ENCODE peak calls at places on chromosome 1, in five cellular contexts. U is PC-3; M is CD8-positive, alpha-beta T cell; L is colonic mucosa; Y is suprapubic skin. W is an unnamed sample.

GRCh38 chr1:25774921-25775774 is 24.8 kb upstream of the SELENON start:
- DNase-seq in U (no peak), Y (no peak), L (no peak), M (peak; percentile 96), W (no peak)

GRCh38 chr1:110136911-110137310 is 13.4 kb upstream of the SLC6A17 start:
- DNase-seq in L (no peak), Y (no peak), U (no peak), M (peak; percentile 50), W (no peak)

GRCh38 chr1:39205102-39205780 is 746 bp downstream of the MACF1 start:
- DNase-seq in U (peak; percentile 35), Y (no peak), L (peak; percentile 43), M (peak; percentile 56), W (no peak)

GRCh38 chr1:109298666-109299086 is 8.1 kb downstream of the MYBPHL start:
- DNase-seq in M (no peak), U (peak; percentile 11), Y (no peak), L (no peak), W (no peak)

GRCh38 chr1:182939413-182939812 is 13.6 kb downstream of the SHCBP1L start:
- DNase-seq in U (no peak), M (no peak), L (no peak), Y (no peak), W (no peak)

GRCh38 chr1:221865808-221866207 is 123.9 kb upstream of the DUSP10 start:
- DNase-seq in U (peak; percentile 16), M (no peak), L (no peak), Y (no peak), W (no peak)

GRCh38 chr1:220485131-220485530 is 42.8 kb upstream of the MARK1 start:
- DNase-seq in Y (no peak), M (no peak), L (no peak), U (peak; percentile 24), W (no peak)

GRCh38 chr1:38608202-38608864 is 251.2 kb downstream of the RRAGC start:
- DNase-seq in Y (no peak), U (no peak), L (no peak), M (no peak), W (no peak)

GRCh38 chr1:101366513-101367215 is 129.8 kb downstream of the S1PR1 start:
- DNase-seq in Y (no peak), L (no peak), U (peak; percentile 37), M (no peak), W (no peak)

GRCh38 chr1:174068000-174068399 is 45.8 kb upstream of the RC3H1 start:
- DNase-seq in L (no peak), U (peak; percentile 44), Y (no peak), M (no peak), W (no peak)

GRCh38 chr1:77281491-77282186 is at the start of gene AK5:
- DNase-seq in L (peak; percentile 19), M (peak; percentile 35), Y (peak; percentile 55), U (peak; percentile 46), W (no peak)

GRCh38 chr1:209768354-209768774 is 12.5 kb downstream of the TRAF3IP3 start:
- DNase-seq in U (no peak), M (peak; percentile 83), L (peak; percentile 37), Y (no peak), W (no peak)

GRCh38 chr1:5108740-5109139 is 454.3 kb downstream of the AJAP1 start:
- DNase-seq in M (no peak), Y (no peak), L (no peak), U (no peak), W (no peak)

GRCh38 chr1:1440941-1441888 is 5.7 kb downstream of the VWA1 start:
- DNase-seq in M (peak; percentile 56), U (peak; percentile 70), Y (no peak), L (no peak), W (no peak)

GRCh38 chr1:186802388-186802787 is 26.4 kb upstream of the PLA2G4A start:
- DNase-seq in Y (no peak), M (no peak), L (no peak), U (no peak), W (no peak)

GRCh38 chr1:55129194-55129728 is 85.9 kb downstream of the USP24 start:
- DNase-seq in L (no peak), U (peak; percentile 10), M (no peak), Y (no peak), W (no peak)

GRCh38 chr1:220410681-220411080 is 117.3 kb upstream of the MARK1 start:
- DNase-seq in Y (no peak), M (no peak), U (peak; percentile 36), L (no peak), W (no peak)

GRCh38 chr1:115069186-115069585 is 20.1 kb downstream of the TSPAN2 start:
- DNase-seq in U (peak; percentile 73), Y (no peak), L (no peak), M (no peak), W (no peak)

GRCh38 chr1:110155878-110156522 is 5.7 kb downstream of the SLC6A17 start:
- DNase-seq in U (peak; percentile 62), L (peak; percentile 42), M (peak; percentile 41), Y (no peak), W (no peak)

GRCh38 chr1:18234790-18235242 is 127.2 kb downstream of the IGSF21 start:
- DNase-seq in Y (no peak), U (peak; percentile 64), M (no peak), L (peak; percentile 58), W (no peak)

GRCh38 chr1:210758761-210759160 is 375.2 kb downstream of the KCNH1 start:
- DNase-seq in L (no peak), U (no peak), Y (no peak), M (no peak), W (no peak)

GRCh38 chr1:13540871-13541270 is 27.1 kb upstream of the LRRC38 start:
- DNase-seq in Y (no peak), M (no peak), L (no peak), U (no peak), W (no peak)

GRCh38 chr1:147605591-147605990 is 64.3 kb downstream of the BCL9 start:
- DNase-seq in M (no peak), L (no peak), U (no peak), Y (no peak), W (no peak)

GRCh38 chr1:200226969-200227303 is 182.9 kb downstream of the ZNF281 start:
- DNase-seq in Y (no peak), U (no peak), L (no peak), M (no peak), W (no peak)

GRCh38 chr1:97441966-97442365 is 478.9 kb downstream of the DPYD start:
- DNase-seq in Y (no peak), L (no peak), U (no peak), M (no peak), W (no peak)

GRCh38 chr1:45325816-45326506 is 734 bp upstream of the HPDL start:
- DNase-seq in U (no peak), M (no peak), L (no peak), Y (peak; percentile 26), W (no peak)
- H3K27ac ChIP-seq in U (no peak overlapping the region), M (no peak overlapping the region), L (no peak overlapping the region), Y (no peak overlapping the region), W (no peak overlapping the region)

GRCh38 chr1:150076066-150076465 is 8.5 kb downstream of the VPS45 start:
- DNase-seq in L (no peak), U (no peak), Y (no peak), M (no peak), W (no peak)

GRCh38 chr1:150080784-150081183 is 13.2 kb downstream of the VPS45 start:
- DNase-seq in L (no peak), Y (no peak), U (no peak), M (no peak), W (no peak)

GRCh38 chr1:150072959-150073358 is 5.4 kb downstream of the VPS45 start:
- DNase-seq in M (no peak), L (no peak), U (peak; percentile 51), Y (no peak), W (no peak)

GRCh38 chr1:150073516-150073915 is 5.9 kb downstream of the VPS45 start:
- DNase-seq in L (no peak), U (no peak), M (no peak), Y (no peak), W (no peak)

GRCh38 chr1:150076985-150077384 is 9.4 kb downstream of the VPS45 start:
- DNase-seq in U (no peak), M (no peak), Y (no peak), L (no peak), W (no peak)
- TF ChIP-seq CTCF in U (no peak), M (no peak), Y (no peak), L (no peak), W (no peak)

GRCh38 chr1:161706483-161707347 is at the start of gene FCRLA:
- DNase-seq in Y (no peak), U (peak; percentile 68), M (no peak), L (no peak), W (no peak)
- H3K4me3 ChIP-seq in Y (no peak within 1 kb of the TSS), U (no peak within 1 kb of the TSS), M (no peak within 1 kb of the TSS), L (no peak within 1 kb of the TSS), W (no peak within 1 kb of the TSS)

GRCh38 chr1:228900099-228900965 is 165.1 kb downstream of the RHOU start:
- DNase-seq in Y (peak; percentile 80), U (no peak), M (no peak), L (peak; percentile 41), W (no peak)

GRCh38 chr1:228903573-228904122 is 168.4 kb downstream of the RHOU start:
- DNase-seq in L (no peak), M (no peak), U (no peak), Y (no peak), W (no peak)

GRCh38 chr1:228902781-228903572 is 167.7 kb downstream of the RHOU start:
- DNase-seq in L (peak; percentile 83), U (peak; percentile 99), Y (peak; percentile 91), M (no peak), W (peak; percentile 90)

GRCh38 chr1:228900993-228901392 is 165.7 kb downstream of the RHOU start:
- DNase-seq in U (no peak), M (no peak), Y (no peak), L (no peak), W (no peak)

GRCh38 chr1:228901936-228902681 is 166.8 kb downstream of the RHOU start:
- DNase-seq in L (no peak), M (no peak), Y (no peak), U (no peak), W (no peak)
- H3K27ac ChIP-seq in L (no peak overlapping the region), M (no peak overlapping the region), Y (no peak overlapping the region), U (no peak overlapping the region), W (no peak overlapping the region)

GRCh38 chr1:35557118-35557610 is at the start of gene KIAA0319L:
- DNase-seq in Y (peak; percentile 93), U (peak; percentile 74), L (peak; percentile 91), M (peak; percentile 29), W (no peak)
- TF ChIP-seq CTCF in Y (no peak), U (no peak), L (no peak), M (no peak), W (no peak)

GRCh38 chr1:224500802-224501201 is 66.2 kb upstream of the WDR26 start:
- DNase-seq in Y (no peak), L (no peak), U (no peak), M (no peak), W (no peak)

GRCh38 chr1:224503161-224504118 is 68.8 kb upstream of the WDR26 start:
- DNase-seq in U (peak; percentile 95), M (peak; percentile 22), L (peak; percentile 94), Y (peak; percentile 96), W (peak; percentile 92)

GRCh38 chr1:224501836-224502235 is 67.2 kb upstream of the WDR26 start:
- DNase-seq in U (no peak), M (no peak), Y (no peak), L (no peak), W (no peak)

GRCh38 chr1:224504642-224505041 is 70.0 kb upstream of the WDR26 start:
- DNase-seq in Y (no peak), M (no peak), U (no peak), L (no peak), W (no peak)

GRCh38 chr1:224502459-224503160 is 68.0 kb upstream of the WDR26 start:
- DNase-seq in Y (no peak), U (peak; percentile 17), M (no peak), L (peak; percentile 75), W (no peak)
- H3K4me3 ChIP-seq in Y (peak overlapping the region; percentile 31), U (peak overlapping the region; percentile 36), M (no peak overlapping the region), L (no peak overlapping the region), W (no peak overlapping the region)

GRCh38 chr1:15174615-15174983 is 21.1 kb downstream of the TMEM51 start:
- DNase-seq in Y (no peak), U (no peak), L (no peak), M (no peak), W (no peak)
- H3K27ac ChIP-seq in Y (no peak overlapping the region), U (no peak overlapping the region), L (no peak overlapping the region), M (no peak overlapping the region), W (no peak overlapping the region)